ENCODE peak calls at places on chromosomes 4 and X, in five cellular contexts. F is suprapubic skin, Z is hepatocyte, Q is BJ, A is mammary epithelial cell. I is an unnamed sample.

GRCh38 chr4:168765726-168766125 is 244.3 kb downstream of the CBR4 start:
- DNase-seq in F (peak), Z (no peak), Q (no peak), A (peak), I (peak)

GRCh38 chr4:1467581-1468458 is 61.6 kb upstream of the NKX1-1 start:
- DNase-seq in F (no peak), Z (no peak), Q (no peak), A (no peak), I (no peak)

GRCh38 chr4:36267491-36268254 is 13.7 kb upstream of the DTHD1 start:
- DNase-seq in F (no peak), Z (no peak), Q (no peak), A (no peak), I (no peak)

GRCh38 chr4:140871368-140871767 is 115.2 kb upstream of the TBC1D9 start:
- DNase-seq in F (no peak), Z (no peak), Q (no peak), A (no peak), I (no peak)

GRCh38 chr4:63693321-63693720 is 715.9 kb downstream of the TECRL start:
- DNase-seq in F (no peak), Z (no peak), Q (no peak), A (no peak), I (no peak)

GRCh38 chr4:38075370-38076152 is 115.4 kb downstream of the PTTG2 start:
- DNase-seq in F (no peak), Z (peak), Q (peak), A (peak), I (peak)

GRCh38 chrX:55120767-55121358 is 32.0 kb downstream of the PAGE2 start:
- DNase-seq in F (no peak), Z (no peak), Q (no peak), A (no peak), I (no peak)

GRCh38 chrX:39895228-39896110 is 202.3 kb downstream of the BCOR start:
- DNase-seq in F (no peak), Z (no peak), Q (no peak), A (peak), I (peak)

GRCh38 chr4:100738388-100739165 is 220.8 kb upstream of the EMCN start:
- DNase-seq in F (no peak), Z (peak), Q (peak), A (peak), I (peak)

GRCh38 chrX:96407043-96407442 is 277.6 kb upstream of the DIAPH2 start:
- DNase-seq in F (no peak), Z (peak), Q (no peak), A (no peak), I (peak)

GRCh38 chrX:33285550-33285949 is 74.2 kb upstream of the DMD start:
- DNase-seq in F (no peak), Z (no peak), Q (no peak), A (peak), I (no peak)

GRCh38 chr4:140865830-140866229 is 109.6 kb upstream of the TBC1D9 start:
- DNase-seq in F (no peak), Z (no peak), Q (no peak), A (no peak), I (no peak)

GRCh38 chrX:151984891-151985290 is 10.4 kb upstream of the GABRE start:
- DNase-seq in F (no peak), Z (no peak), Q (no peak), A (no peak), I (no peak)

GRCh38 chr4:100869266-100869665 is 351.4 kb upstream of the EMCN start:
- DNase-seq in F (no peak), Z (peak), Q (no peak), A (peak), I (no peak)

GRCh38 chr4:183674153-183674552 is 15.1 kb downstream of the TRAPPC11 start:
- DNase-seq in F (no peak), Z (no peak), Q (no peak), A (no peak), I (no peak)

GRCh38 chr4:140344111-140344510 is 29.3 kb upstream of the SCOC start:
- DNase-seq in F (no peak), Z (no peak), Q (no peak), A (no peak), I (no peak)

GRCh38 chr4:163554870-163555465 is 60.5 kb downstream of the TMA16 start:
- DNase-seq in F (no peak), Z (peak), Q (no peak), A (peak), I (peak)

I was measured in HT-29.